ENCODE peak calls at places on chromosomes 2 and 18, in seven cellular contexts. P is HepG2, T is endothelial cell of umbilical vein, Q is K562, V is neural progenitor cell, Z is GM23248, D is neuronal stem cell. N is an unnamed sample.

GRCh38 chr18:25282922-25283703 is 68.9 kb downstream of the ZNF521 start:
- DNase-seq in P (no peak), V (peak), Z (no peak), D (no peak), T (no peak), Q (no peak), N (no peak)

GRCh38 chr2:234003972-234004617 is 46.4 kb upstream of the SPP2 start:
- DNase-seq in Q (no peak), P (no peak), T (peak), V (no peak), D (no peak), Z (peak), N (peak)

GRCh38 chr2:168801961-168802824 is at the start of gene NOSTRIN:
- DNase-seq in Q (peak), D (no peak), V (no peak), Z (peak), T (no peak), P (peak), N (peak)

GRCh38 chr2:25265802-25266201 is 75.9 kb downstream of the DNMT3A start:
- DNase-seq in Z (peak), V (no peak), Q (peak), P (no peak), D (no peak), T (no peak), N (no peak)

GRCh38 chr2:8176837-8177236 is 505.0 kb upstream of the ID2 start:
- DNase-seq in T (no peak), Z (no peak), V (no peak), Q (no peak), P (no peak), D (no peak), N (no peak)

GRCh38 chr18:68564348-68564747 is 150.6 kb downstream of the TMX3 start:
- DNase-seq in T (no peak), Q (no peak), Z (no peak), D (no peak), P (no peak), V (peak), N (no peak)

GRCh38 chr2:88492002-88492401 is 39.5 kb upstream of the FOXI3 start:
- DNase-seq in Z (no peak), T (no peak), Q (no peak), D (no peak), P (no peak), V (no peak), N (no peak)

GRCh38 chr2:46387886-46388515 is 90.8 kb downstream of the EPAS1 start:
- DNase-seq in Q (no peak), V (no peak), T (no peak), D (no peak), P (peak), Z (no peak), N (no peak)

GRCh38 chr2:232887171-232887850 is 17.2 kb downstream of the SNORC start:
- DNase-seq in V (peak), T (no peak), Z (peak), D (no peak), P (no peak), Q (no peak), N (no peak)

GRCh38 chr2:15159751-15160177 is 401.4 kb downstream of the NBAS start:
- DNase-seq in Q (peak), D (no peak), P (peak), Z (peak), V (peak), T (peak), N (peak)

GRCh38 chr2:233974530-233975071 is 57.4 kb downstream of the TRPM8 start:
- DNase-seq in Z (peak), D (no peak), V (no peak), Q (no peak), P (peak), T (peak), N (peak)

GRCh38 chr2:239355139-239355538 is 45.7 kb downstream of the HDAC4 start:
- DNase-seq in P (no peak), T (no peak), Z (peak), V (no peak), Q (no peak), D (no peak), N (peak)

GRCh38 chr2:103386872-103387271 is 625.0 kb downstream of the TMEM182 start:
- DNase-seq in T (no peak), V (no peak), Z (no peak), P (no peak), Q (no peak), D (no peak), N (no peak)

DNA sequence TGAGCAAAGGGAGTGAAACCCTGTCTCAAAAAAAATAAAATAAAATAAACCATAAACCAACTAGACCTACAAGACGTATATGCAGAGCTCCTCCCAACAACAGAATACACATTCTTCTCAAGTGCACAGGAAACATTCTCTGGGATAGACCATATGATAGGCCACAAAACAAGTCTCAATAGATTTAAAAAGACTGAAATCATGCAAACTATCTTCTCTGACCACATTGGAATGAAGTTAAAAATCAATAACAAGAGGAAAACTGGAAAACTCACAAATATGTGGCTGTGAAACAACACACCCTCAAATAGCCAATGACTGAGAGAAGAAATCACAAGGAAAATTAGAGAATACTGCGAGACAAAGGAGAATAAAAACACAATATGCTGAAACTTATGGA is 7.2 kb upstream of the AFG3L2 start:
- DNase-seq in Q (no peak), D (no peak), Z (no peak), P (no peak), V (no peak), T (no peak), N (no peak)
- H3K9ac ChIP-seq in Q (no peak), D (no peak), Z (no peak), P (no peak), V (no peak), T (no peak), N (no peak)

GRCh38 chr2:184210329-184210728 is 388.0 kb upstream of the ZNF804A start:
- DNase-seq in Z (no peak), D (no peak), V (no peak), Q (no peak), P (no peak), T (no peak), N (no peak)

GRCh38 chr2:184205048-184205596 is 393.2 kb upstream of the ZNF804A start:
- DNase-seq in T (no peak), Q (no peak), V (no peak), P (no peak), D (no peak), Z (no peak), N (no peak)

GRCh38 chr2:184201246-184201645 is 397.1 kb upstream of the ZNF804A start:
- DNase-seq in Q (no peak), T (no peak), Z (no peak), P (no peak), V (no peak), D (no peak), N (no peak)

GRCh38 chr2:184203661-184204060 is 394.7 kb upstream of the ZNF804A start:
- DNase-seq in V (no peak), P (no peak), T (no peak), Q (no peak), Z (no peak), D (no peak), N (no peak)

GRCh38 chr2:184206045-184206444 is 392.3 kb upstream of the ZNF804A start:
- DNase-seq in Z (no peak), Q (no peak), T (no peak), V (no peak), P (no peak), D (no peak), N (no peak)
- H3K4me2 ChIP-seq in Z (no peak), Q (no peak), T (no peak), V (no peak), P (no peak), D (no peak), N (no peak)

DNA sequence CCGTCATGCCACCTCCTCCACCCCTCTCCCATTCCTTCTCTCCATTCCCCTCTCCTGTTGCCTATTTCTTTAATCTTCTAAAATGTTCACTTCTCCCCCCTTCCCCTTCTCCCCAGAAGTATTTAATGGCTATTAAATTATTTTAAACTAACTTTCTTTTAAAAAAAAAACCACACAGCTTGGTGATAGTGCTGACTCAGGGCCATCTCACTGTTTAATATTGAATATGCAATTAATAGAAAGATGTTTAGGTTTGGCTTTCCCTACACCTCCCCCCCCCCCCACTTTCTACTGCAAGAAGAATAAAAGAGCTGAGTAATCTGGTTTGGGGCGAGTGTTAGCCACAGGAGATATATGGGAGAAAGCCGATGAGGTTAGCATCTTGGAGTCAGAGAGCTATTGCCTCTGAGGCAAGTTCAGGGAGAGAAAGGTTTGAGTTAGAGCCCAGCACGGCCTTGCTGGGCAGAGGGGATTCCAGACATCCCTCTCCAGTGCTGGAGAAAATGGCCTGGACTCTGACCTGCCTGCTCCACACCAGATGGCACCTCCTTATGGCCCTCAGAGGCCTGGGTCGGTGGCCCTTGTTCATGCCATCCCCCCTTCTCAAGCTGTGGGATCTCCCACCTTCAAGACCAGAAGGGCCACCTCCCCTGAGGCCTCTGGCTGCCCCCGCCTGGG is 247.1 kb downstream of the CELF4 start:
- DNase-seq in D (no peak), Q (no peak), T (no peak), Z (no peak), P (no peak), V (no peak), N (no peak)
- H3K9ac ChIP-seq in D (no peak), Q (no peak), T (no peak), Z (no peak), P (no peak), V (no peak), N (no peak)

DNA sequence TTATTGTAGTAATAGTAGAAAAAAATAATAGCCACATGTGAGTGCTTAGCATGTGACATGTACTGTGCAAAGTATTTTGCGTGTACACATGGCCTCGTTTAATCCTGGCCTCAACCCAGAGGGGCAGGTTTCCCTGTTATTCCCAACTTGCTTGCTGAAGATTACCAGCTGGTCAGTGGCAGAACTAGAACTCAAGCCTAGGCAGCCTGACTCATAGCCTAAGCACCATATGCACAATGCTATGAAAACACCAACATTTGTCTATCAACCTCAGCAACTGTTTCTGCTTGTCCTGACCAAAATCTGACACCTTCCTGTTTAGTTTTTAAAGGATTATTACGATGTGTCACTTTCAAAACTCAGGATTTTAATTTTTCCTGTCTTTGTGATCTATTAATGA is 234.9 kb upstream of the SMAD7 start:
- DNase-seq in Q (no peak), D (no peak), T (peak), V (no peak), Z (no peak), P (no peak), N (no peak)
- H3K4me2 ChIP-seq in Q (no peak), D (no peak), T (no peak), V (no peak), Z (no peak), P (no peak), N (no peak)

GRCh38 chr2:28567076-28567471 is 71.2 kb downstream of the PLB1 start:
- DNase-seq in Z (no peak), Q (no peak), T (no peak), D (no peak), V (peak), P (no peak), N (no peak)
- H3K9ac ChIP-seq in Z (peak), Q (peak), T (peak), D (no peak), V (no peak), P (peak), N (peak)

GRCh38 chr2:238005528-238005927 is 38.7 kb downstream of the UBE2F start:
- DNase-seq in P (peak), V (no peak), Q (no peak), T (no peak), Z (no peak), D (no peak), N (no peak)
- H3K4me2 ChIP-seq in P (no peak), V (no peak), Q (no peak), T (no peak), Z (no peak), D (no peak), N (no peak)

GRCh38 chr2:236879416-236879963 is 206.2 kb upstream of the COPS8 start:
- DNase-seq in Z (no peak), P (no peak), T (peak), D (no peak), Q (no peak), V (no peak), N (no peak)
- H3K9ac ChIP-seq in Z (no peak), P (no peak), T (no peak), D (no peak), Q (no peak), V (no peak), N (no peak)